ENCODE peak calls at places on chromosomes 13 and 19, in four cellular contexts. E is activated CD4-positive, CD25-positive, alpha-beta regulatory T cell; N is cardiac muscle cell; M is colonic mucosa. Y is an unnamed sample.

GRCh38 chr19:15437355-15438123 is 12.2 kb downstream of the WIZ start:
- DNase-seq in E (no peak), N (no peak), M (no peak), Y (no peak)

GRCh38 chr13:110225609-110226008 is 81.3 kb downstream of the COL4A1 start:
- DNase-seq in E (no peak), M (no peak), N (no peak), Y (no peak)

GRCh38 chr13:101447852-101448251 is 4.6 kb upstream of the ITGBL1 start:
- DNase-seq in E (no peak), M (no peak), N (no peak), Y (no peak)

GRCh38 chr13:97433727-97434416 is at the start of gene RAP2A:
- DNase-seq in M (peak; percentile 91), N (peak; percentile 97), E (peak; percentile 81), Y (peak; percentile 84)

GRCh38 chr13:85031771-85032170 is 767.4 kb downstream of the SLITRK6 start:
- DNase-seq in N (no peak), E (no peak), M (no peak), Y (no peak)

GRCh38 chr19:28578208-28578607 is 634.7 kb downstream of the UQCRFS1 start:
- DNase-seq in N (no peak), M (no peak), E (no peak), Y (no peak)

GRCh38 chr13:50319603-50320296 is 304.5 kb downstream of the KCNRG start:
- DNase-seq in M (peak; percentile 38), E (no peak), N (no peak), Y (no peak)

GRCh38 chr13:19726611-19727010 is 56.1 kb downstream of the PSPC1 start:
- DNase-seq in E (no peak), M (no peak), N (no peak), Y (no peak)

GRCh38 chr19:46845959-46846459 is 4.6 kb downstream of the AP2S1 start:
- DNase-seq in N (no peak), E (no peak), M (no peak), Y (no peak)

GRCh38 chr13:101025519-101025918 is 350.9 kb upstream of the TMTC4 start:
- DNase-seq in E (no peak), N (no peak), M (no peak), Y (no peak)

GRCh38 chr13:108120332-108120731 is 95.0 kb downstream of the LIG4 start:
- DNase-seq in N (no peak), E (no peak), M (no peak), Y (no peak)

GRCh38 chr19:55638864-55639359 is 1.9 kb upstream of the ZNF580 start:
- DNase-seq in E (no peak), M (no peak), N (peak; percentile 38), Y (peak; percentile 38)

GRCh38 chr19:31107096-31107495 is 242.1 kb downstream of the TSHZ3 start:
- DNase-seq in N (no peak), M (no peak), E (no peak), Y (no peak)

GRCh38 chr19:10510301-10510802 is 6.9 kb downstream of the S1PR5 start:
- DNase-seq in E (peak; percentile 17), M (no peak), N (peak; percentile 69), Y (peak; percentile 14)

GRCh38 chr19:45852145-45852750 is 10.7 kb downstream of the SYMPK start:
- DNase-seq in E (no peak), M (no peak), N (no peak), Y (no peak)

GRCh38 chr19:44755219-44755618 is 6.7 kb downstream of the BCL3 start:
- DNase-seq in N (no peak), E (no peak), M (no peak), Y (no peak)

GRCh38 chr13:113548778-113549621 is 35.6 kb upstream of the TFDP1 start:
- DNase-seq in M (peak; percentile 14), N (no peak), E (no peak), Y (no peak)

GRCh38 chr19:16143399-16144215 is at the start of gene HSH2D:
- DNase-seq in N (no peak), M (peak; percentile 92), E (peak; percentile 44), Y (peak; percentile 59)

GRCh38 chr13:98664047-98664446 is 87.1 kb upstream of the STK24 start:
- DNase-seq in M (no peak), N (no peak), E (peak; percentile 17), Y (no peak)

GRCh38 chr13:45325806-45326205 is 15.2 kb downstream of the TPT1 start:
- DNase-seq in N (peak; percentile 84), E (no peak), M (no peak), Y (no peak)

GRCh38 chr13:38875186-38875875 is 115.3 kb downstream of the STOML3 start:
- DNase-seq in M (no peak), E (no peak), N (no peak), Y (no peak)

GRCh38 chr19:21838646-21839045 is 2.7 kb upstream of the ZNF43 start:
- DNase-seq in E (no peak), N (no peak), M (no peak), Y (no peak)

GRCh38 chr13:51803018-51803417 is 945 bp downstream of the DHRS12 start:
- DNase-seq in E (no peak), M (peak; percentile 36), N (no peak), Y (no peak)

GRCh38 chr13:46369506-46370268 is 17.4 kb downstream of the RUBCNL start:
- DNase-seq in E (no peak), N (no peak), M (no peak), Y (no peak)

GRCh38 chr19:34502582-34503545 is 21.3 kb downstream of the WTIP start:
- DNase-seq in N (no peak), M (no peak), E (no peak), Y (no peak)

GRCh38 chr13:57877596-57877995 is 246.1 kb downstream of the PCDH17 start:
- DNase-seq in N (no peak), E (no peak), M (no peak), Y (no peak)

GRCh38 chr19:47467914-47468313 is 3.8 kb downstream of the SLC8A2 start:
- DNase-seq in M (no peak), N (no peak), E (no peak), Y (no peak)

GRCh38 chr13:113129921-113130750 is 7.5 kb downstream of the F10 start:
- DNase-seq in N (no peak), E (no peak), M (no peak), Y (no peak)

GRCh38 chr13:78657699-78658629 is 991 bp downstream of the OBI1 start:
- DNase-seq in N (peak; percentile 11), E (no peak), M (no peak), Y (no peak)

GRCh38 chr13:113322890-113323651 is 26.0 kb downstream of the LAMP1 start:
- DNase-seq in M (no peak), N (peak; percentile 41), E (no peak), Y (no peak)

GRCh38 chr13:48730971-48731658 is 77.4 kb downstream of the CYSLTR2 start:
- DNase-seq in N (no peak), M (no peak), E (no peak), Y (no peak)

GRCh38 chr19:5403968-5404640 is 51.1 kb upstream of the ZNRF4 start:
- DNase-seq in E (peak; percentile 14), M (peak; percentile 75), N (peak; percentile 95), Y (no peak)

GRCh38 chr13:53405616-53406015 is 377.0 kb downstream of the OLFM4 start:
- DNase-seq in M (no peak), E (no peak), N (peak; percentile 56), Y (no peak)

Y was measured in T-helper 22 cell.